ENCODE peak calls at places on chromosome 9, in five cellular contexts. Q is Panc1, Y is neural progenitor cell, W is AG04450, T is IMR-90. V is an unnamed sample. For H3K9me3, the result is how much of the 10 kb centered on the place peaks cover.

GRCh38 chr9:27276182-27277030 is 20.5 kb downstream of the EQTN start:
- DNase-seq in W (peak), Y (peak), Q (peak), T (peak), V (no peak)

GRCh38 chr9:132201780-132202703 is 40.2 kb downstream of the NTNG2 start:
- DNase-seq in T (no peak), Y (peak), Q (no peak), W (no peak), V (no peak)

GRCh38 chr9:99389087-99390033 is 167.3 kb downstream of the SEC61B start:
- DNase-seq in W (no peak), Y (no peak), Q (no peak), T (peak), V (no peak)

GRCh38 chr9:79975471-79976316 is 403.9 kb downstream of the TLE4 start:
- DNase-seq in Y (peak), T (no peak), Q (no peak), W (no peak), V (no peak)

GRCh38 chr9:75001719-75002421 is 26.2 kb downstream of the CARNMT1 start:
- DNase-seq in Y (peak), W (peak), T (peak), Q (peak), V (peak)

GRCh38 chr9:6354072-6354686 is 26.0 kb downstream of the TPD52L3 start:
- DNase-seq in Q (peak), T (peak), Y (peak), W (peak), V (no peak)

GRCh38 chr9:130672933-130673615 is 8.7 kb downstream of the PRDM12 start:
- DNase-seq in Q (no peak), Y (no peak), T (no peak), W (no peak), V (no peak)

GRCh38 chr9:116662633-116663032 is 24.5 kb upstream of the TRIM32 start:
- DNase-seq in Y (no peak), Q (no peak), W (no peak), T (peak), V (no peak)

GRCh38 chr9:121992571-121993212 is 100.4 kb downstream of the TTLL11 start:
- DNase-seq in Q (peak), T (peak), W (peak), Y (peak), V (peak)

GRCh38 chr9:72772641-72773040 is 180.2 kb downstream of the ALDH1A1 start:
- DNase-seq in W (no peak), T (peak), Y (no peak), Q (no peak), V (no peak)

GRCh38 chr9:95092321-95093072 is 225.0 kb downstream of the FANCC start:
- DNase-seq in Q (no peak), W (no peak), Y (peak), T (peak), V (peak)

GRCh38 chr9:70013598-70014196 is 30.0 kb upstream of the MAMDC2 start:
- DNase-seq in Q (no peak), T (peak), Y (no peak), W (peak), V (no peak)

GRCh38 chr9:92762781-92763708 is 1.6 kb downstream of the BICD2 start:
- DNase-seq in T (no peak), Y (no peak), W (no peak), Q (no peak), V (no peak)

GRCh38 chr9:5857928-5858327 is 25.0 kb upstream of the ERMP1 start:
- DNase-seq in Y (no peak), Q (no peak), T (no peak), W (no peak), V (no peak)

GRCh38 chr9:125558453-125559084 is 148.4 kb downstream of the MAPKAP1 start:
- DNase-seq in T (peak), Q (peak), W (peak), Y (peak), V (peak)

GRCh38 chr9:76687861-76688374 is 76.3 kb upstream of the PCA3 start:
- DNase-seq in Y (no peak), T (peak), Q (no peak), W (no peak), V (no peak)

GRCh38 chr9:119009253-119009652 is 360.0 kb downstream of the BRINP1 start:
- DNase-seq in T (no peak), W (no peak), Q (peak), Y (no peak), V (no peak)
- H3K9me3 ChIP-seq in T (under half), W (under half), Q (under half), Y (under half), V (under half)

GRCh38 chr9:133273819-133274218 is 1.2 kb downstream of the ABO start:
- DNase-seq in T (no peak), Y (no peak), Q (no peak), W (no peak), V (no peak)

GRCh38 chr9:133274236-133275104 is 531 bp downstream of the ABO start:
- DNase-seq in Y (no peak), T (no peak), Q (no peak), W (no peak), V (no peak)

GRCh38 chr9:133276001-133276884 is 1.2 kb upstream of the ABO start:
- DNase-seq in Q (no peak), Y (no peak), W (no peak), T (no peak), V (no peak)

GRCh38 chr9:133276923-133277322 is 1.9 kb upstream of the ABO start:
- DNase-seq in Q (no peak), W (no peak), Y (no peak), T (no peak), V (no peak)

GRCh38 chr9:133275105-133276000 is at the start of gene ABO:
- DNase-seq in T (no peak), Y (peak), W (no peak), Q (no peak), V (peak)
- TF ChIP-seq CTCF in T (no peak), Y (peak), W (no peak), Q (peak), V (no peak)

DNA sequence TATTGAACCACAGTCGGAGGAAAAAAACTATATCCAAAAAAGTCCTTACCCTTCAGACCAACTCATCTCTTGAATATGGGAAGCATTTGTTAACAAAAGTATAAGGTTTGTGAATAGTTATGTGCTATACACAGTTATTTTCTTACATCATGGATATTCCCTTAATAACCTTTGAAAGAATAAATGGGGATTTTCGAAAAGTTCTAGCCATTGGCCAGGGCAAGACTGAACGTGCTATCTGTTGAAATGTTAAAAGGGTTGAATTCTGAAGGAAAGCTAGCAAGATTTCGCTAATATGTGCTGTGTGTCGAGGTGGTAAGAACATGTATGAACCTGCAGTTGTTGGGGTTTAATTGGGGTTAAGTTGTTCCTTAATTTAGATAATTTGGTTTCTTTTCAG is 140.8 kb downstream of the SMARCA2 start:
- DNase-seq in Q (no peak), T (no peak), W (no peak), Y (no peak), V (no peak)
- H3K27ac ChIP-seq in Q (no peak), T (no peak), W (no peak), Y (no peak), V (no peak)

GRCh38 chr9:135641047-135641446 is 1.7 kb upstream of the GLT6D1 start:
- DNase-seq in Y (no peak), Q (no peak), T (no peak), W (no peak), V (no peak)
- H3K9me3 ChIP-seq in Y (under half), Q (under half), T (under half), W (under half), V (under half)

GRCh38 chr9:78236511-78236950 is 656 bp downstream of the CEP78 start:
- DNase-seq in Q (no peak), T (no peak), Y (peak), W (no peak), V (no peak)

GRCh38 chr9:78238061-78239038 is 2.5 kb downstream of the CEP78 start:
- DNase-seq in W (no peak), Q (no peak), Y (peak), T (no peak), V (no peak)

GRCh38 chr9:78235771-78236510 is at the start of gene CEP78:
- DNase-seq in Q (peak), Y (peak), W (peak), T (peak), V (peak)

GRCh38 chr9:78242041-78242440 is 6.2 kb downstream of the CEP78 start:
- DNase-seq in Y (no peak), Q (no peak), W (no peak), T (peak), V (no peak)

GRCh38 chr9:78239506-78239905 is 3.6 kb downstream of the CEP78 start:
- DNase-seq in Y (peak), Q (no peak), W (no peak), T (no peak), V (no peak)
- TF ChIP-seq CTCF in Y (peak), Q (peak), W (peak), T (peak), V (peak)

GRCh38 chr9:114521846-114522245 is 16.6 kb upstream of the WHRN start:
- DNase-seq in Y (no peak), Q (no peak), W (no peak), T (peak), V (no peak)
- H3K27ac ChIP-seq in Y (no peak), Q (no peak), W (no peak), T (no peak), V (no peak)

DNA sequence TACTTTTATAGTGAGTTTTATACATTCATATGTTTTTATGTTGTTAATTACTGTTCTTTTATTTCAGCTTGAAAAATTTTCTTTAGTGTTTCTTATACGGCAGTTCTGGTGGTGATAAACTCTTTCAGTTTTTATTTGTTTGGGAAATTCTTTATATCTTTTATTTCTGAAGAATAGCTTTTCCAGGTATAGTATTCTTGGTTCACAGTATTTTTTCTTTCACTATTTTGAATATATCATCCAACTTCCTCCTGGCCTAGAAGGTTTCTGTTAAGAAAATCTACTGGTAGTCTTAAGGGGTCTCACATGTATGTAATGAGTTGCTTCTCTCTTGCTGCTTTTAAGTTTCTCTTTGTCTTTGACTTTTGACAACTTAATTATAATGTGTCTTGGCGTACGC is 79.4 kb downstream of the NXNL2 start:
- DNase-seq in Q (no peak), Y (no peak), T (no peak), W (no peak), V (no peak)
- H3K9me3 ChIP-seq in Q (under half), Y (under half), T (under half), W (under half), V (under half)

GRCh38 chr9:126702501-126703329 is 89.0 kb downstream of the LMX1B start:
- DNase-seq in T (no peak), Q (no peak), W (no peak), Y (peak), V (no peak)
- TF ChIP-seq CTCF in T (peak), Q (peak), W (peak), Y (peak), V (peak)

DNA sequence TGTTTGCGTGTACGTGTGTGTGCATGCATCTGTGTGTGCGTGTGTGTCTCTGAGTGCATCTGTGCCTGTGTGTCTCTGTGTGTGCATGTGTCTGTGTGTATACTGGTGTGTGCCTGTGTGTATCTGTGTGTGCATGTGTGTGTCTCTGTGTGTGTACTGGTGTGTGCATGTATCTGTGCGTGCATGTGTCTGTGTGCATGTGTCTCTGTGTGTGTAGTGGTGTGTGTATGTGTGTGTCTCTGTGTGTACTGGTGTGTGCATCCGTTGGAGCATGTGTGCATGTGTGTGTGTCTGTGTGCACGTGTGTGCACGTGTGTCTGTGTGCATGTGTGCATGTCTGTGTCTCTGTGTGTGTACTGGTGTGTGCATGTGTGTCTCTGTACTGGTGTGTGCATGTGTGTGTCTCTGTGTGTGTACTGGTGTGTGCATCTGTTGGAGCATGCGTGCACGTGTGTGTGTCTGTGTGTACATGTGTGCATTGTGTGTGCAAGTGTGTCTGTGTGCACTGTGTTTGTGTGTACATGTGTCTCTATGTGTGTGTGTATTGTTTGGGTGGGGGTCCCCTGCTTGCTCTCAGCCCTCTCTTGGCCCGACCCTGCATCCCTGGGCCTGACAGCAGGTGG is 23.8 kb upstream of the NOTCH1 start:
- DNase-seq in T (no peak), Y (no peak), Q (no peak), W (no peak), V (no peak)
- H3K27ac ChIP-seq in T (no peak), Y (no peak), Q (no peak), W (no peak), V (no peak)

V was measured in pancreas.